ENCODE peak calls at places on chromosomes 16 and 17, in five cellular contexts. L is kidney tubule cell, H is astrocyte of the cerebellum, B is GOT3, A is lung. M is an unnamed sample.

GRCh38 chr17:40552806-40553693 is 12.2 kb downstream of the CCR7 start:
- DNase-seq in B (no peak), L (no peak), A (peak; percentile 17), H (no peak), M (no peak)

GRCh38 chr16:55408656-55409055 is 70.3 kb upstream of the MMP2 start:
- DNase-seq in A (no peak), B (no peak), L (peak; percentile 68), H (no peak), M (no peak)

GRCh38 chr17:68587847-68588246 is 13.3 kb downstream of the FAM20A start:
- DNase-seq in L (no peak), B (no peak), A (no peak), H (no peak), M (no peak)

GRCh38 chr17:27457405-27457730 is 1.1 kb downstream of the KSR1 start:
- DNase-seq in B (no peak), H (no peak), L (no peak), A (no peak), M (no peak)

GRCh38 chr16:15403392-15403995 is 7.9 kb downstream of the MPV17L start:
- DNase-seq in L (peak; percentile 44), A (no peak), H (no peak), B (no peak), M (no peak)

GRCh38 chr17:43768382-43768781 is 9.8 kb upstream of the SOST start:
- DNase-seq in H (no peak), A (peak; percentile 53), B (no peak), L (no peak), M (no peak)

GRCh38 chr17:5033352-5034015 is 1.7 kb downstream of the SLC52A1 start:
- DNase-seq in A (no peak), H (no peak), B (no peak), L (no peak), M (no peak)

GRCh38 chr17:37769050-37769449 is 24.2 kb upstream of the HNF1B start:
- DNase-seq in H (no peak), B (no peak), A (no peak), L (no peak), M (no peak)

GRCh38 chr17:59527325-59527917 is 38.0 kb upstream of the DHX40 start:
- DNase-seq in L (no peak), B (no peak), A (no peak), H (no peak), M (no peak)

GRCh38 chr17:49146620-49147306 is 14.2 kb downstream of the B4GALNT2 start:
- DNase-seq in B (no peak), L (peak; percentile 96), A (no peak), H (peak; percentile 88), M (peak; percentile 62)

GRCh38 chr17:57493171-57493570 is 236.8 kb downstream of the MSI2 start:
- DNase-seq in H (no peak), L (no peak), A (no peak), B (no peak), M (no peak)

GRCh38 chr17:74567397-74567796 is at the start of gene CD300H:
- DNase-seq in H (no peak), L (no peak), B (no peak), A (no peak), M (no peak)

GRCh38 chr17:10149573-10150399 is 48.6 kb downstream of the GAS7 start:
- DNase-seq in B (no peak), A (no peak), L (peak; percentile 49), H (peak; percentile 79), M (no peak)

GRCh38 chr17:73311781-73312641 is at the start of gene CDC42EP4:
- DNase-seq in L (peak; percentile 96), H (peak; percentile 75), B (peak; percentile 90), A (peak; percentile 96), M (peak; percentile 94)

GRCh38 chr16:87186440-87186839 is 130.8 kb downstream of the C16orf95 start:
- DNase-seq in L (no peak), A (no peak), B (no peak), H (no peak), M (no peak)

GRCh38 chr17:50518265-50519023 is 10.2 kb downstream of the MYCBPAP start:
- DNase-seq in B (no peak), L (no peak), H (no peak), A (no peak), M (no peak)

GRCh38 chr17:81253358-81254131 is 14.4 kb downstream of the NDUFAF8 start:
- DNase-seq in H (no peak), L (peak; percentile 37), A (peak; percentile 56), B (no peak), M (peak; percentile 35)

GRCh38 chr17:70024253-70024652 is 50.8 kb upstream of the KCNJ16 start:
- DNase-seq in L (no peak), A (no peak), B (no peak), H (no peak), M (no peak)

GRCh38 chr17:73595068-73595865 is 49.0 kb downstream of the SDK2 start:
- DNase-seq in A (peak; percentile 39), B (no peak), H (no peak), L (peak; percentile 2), M (peak; percentile 8)

GRCh38 chr16:49513040-49513439 is 139.4 kb downstream of the C16orf78 start:
- DNase-seq in L (no peak), B (no peak), A (no peak), H (no peak), M (peak; percentile 8)

GRCh38 chr17:27565874-27566672 is 64.9 kb upstream of the LGALS9 start:
- DNase-seq in H (no peak), B (no peak), A (no peak), L (peak; percentile 60), M (no peak)

GRCh38 chr17:51585514-51586104 is 325.3 kb downstream of the UTP18 start:
- DNase-seq in H (no peak), B (no peak), A (no peak), L (peak; percentile 28), M (no peak)

GRCh38 chr17:75590314-75590761 is 2.7 kb downstream of the MYO15B start:
- DNase-seq in A (no peak), B (no peak), H (no peak), L (no peak), M (no peak)

GRCh38 chr17:4357030-4357635 is 9.3 kb downstream of the UBE2G1 start:
- DNase-seq in L (no peak), H (no peak), B (no peak), A (no peak), M (no peak)

M was measured in ACHN.